ENCODE peak calls at places on chromosome 17, in six cellular contexts. W is AG04450, I is heart right ventricle, T is H1, L is fibroblast of pulmonary artery, M is BJ. K is an unnamed sample.

GRCh38 chr17:2563061-2563460 is 30.4 kb upstream of the PAFAH1B1 start:
- DNase-seq in I (no peak), M (no peak), L (no peak), T (no peak), W (no peak), K (no peak)

GRCh38 chr17:39808409-39808997 is 55.6 kb downstream of the IKZF3 start:
- DNase-seq in T (no peak), M (no peak), W (no peak), L (no peak), I (no peak), K (no peak)

GRCh38 chr17:30550512-30551273 is 73.5 kb downstream of the GOSR1 start:
- DNase-seq in W (no peak), T (peak; percentile 39), M (no peak), L (peak; percentile 34), I (no peak), K (no peak)

GRCh38 chr17:9371019-9371418 is 204.6 kb downstream of the STX8 start:
- DNase-seq in T (no peak), W (no peak), I (peak; percentile 31), L (peak; percentile 89), M (no peak), K (peak; percentile 32)

GRCh38 chr17:61011269-61011668 is 333.6 kb downstream of the BCAS3 start:
- DNase-seq in L (no peak), I (no peak), T (no peak), W (no peak), M (no peak), K (no peak)

GRCh38 chr17:11986939-11987329 is 10.3 kb downstream of the ZNF18 start:
- DNase-seq in L (peak; percentile 76), I (peak; percentile 5), T (no peak), W (peak; percentile 13), M (no peak), K (peak; percentile 26)

GRCh38 chr17:80877829-80878303 is 113.8 kb upstream of the CHMP6 start:
- DNase-seq in T (no peak), L (no peak), W (no peak), M (no peak), I (no peak), K (no peak)

GRCh38 chr17:16928406-16929280 is 43.3 kb downstream of the TNFRSF13B start:
- DNase-seq in I (no peak), M (no peak), W (no peak), T (no peak), L (no peak), K (no peak)

GRCh38 chr17:67376892-67377726 is at the start of gene PITPNC1:
- DNase-seq in I (peak; percentile 89), L (peak; percentile 90), M (peak; percentile 46), W (peak; percentile 61), T (peak; percentile 89), K (peak; percentile 92)

GRCh38 chr17:43384476-43384862 is 14.3 kb upstream of the ARL4D start:
- DNase-seq in M (no peak), W (no peak), T (no peak), I (no peak), L (no peak), K (no peak)

DNA sequence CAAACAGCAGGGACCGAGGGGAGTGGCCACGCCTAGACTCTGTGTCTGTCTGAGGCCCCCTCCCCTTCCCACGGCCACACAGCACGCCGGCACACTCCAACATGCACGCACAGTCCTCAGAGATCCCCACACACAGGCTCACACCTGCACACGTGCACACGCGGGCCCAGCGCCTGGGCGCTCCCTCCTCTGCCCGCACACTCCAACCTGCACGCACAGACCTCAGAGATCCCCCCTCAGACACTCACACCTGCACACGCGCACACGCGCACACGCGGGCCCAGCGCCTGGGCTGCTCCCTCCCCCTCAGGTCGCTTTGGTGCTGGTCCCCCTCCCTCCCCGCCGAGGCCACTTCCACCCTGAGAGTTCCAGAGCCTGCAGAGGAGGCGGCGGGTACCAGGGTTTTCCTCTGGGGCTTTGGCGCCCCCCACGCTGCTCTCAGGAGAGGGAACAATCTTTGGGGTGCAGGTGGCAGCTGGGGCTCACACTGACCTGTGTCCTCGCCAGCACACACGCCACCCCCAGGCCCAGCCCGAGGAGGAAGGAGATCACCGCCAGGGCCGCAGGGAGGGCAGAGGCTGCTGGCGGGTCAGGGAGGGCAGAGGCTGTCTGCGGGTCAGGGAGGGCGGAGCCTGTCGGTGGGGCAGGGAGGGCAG is 1.6 kb downstream of the CD7 start:
- DNase-seq in L (no peak), W (no peak), M (no peak), I (no peak), T (no peak), K (no peak)
- H3K4me3 ChIP-seq in L (no peak overlapping the region), W (no peak overlapping the region), M (no peak overlapping the region), I (peak overlapping the region; percentile 5), T (no peak overlapping the region), K (no peak overlapping the region)

GRCh38 chr17:45311762-45312476 is 4.9 kb downstream of the MAP3K14 start:
- DNase-seq in L (no peak), M (no peak), I (peak; percentile 66), W (no peak), T (no peak), K (peak; percentile 62)

GRCh38 chr17:45309400-45309799 is 7.4 kb downstream of the MAP3K14 start:
- DNase-seq in I (no peak), T (no peak), L (no peak), M (no peak), W (no peak), K (no peak)

GRCh38 chr17:45312477-45313418 is 4.1 kb downstream of the MAP3K14 start:
- DNase-seq in M (no peak), I (no peak), T (no peak), W (no peak), L (no peak), K (peak; percentile 17)

GRCh38 chr17:45310380-45311324 is 6.2 kb downstream of the MAP3K14 start:
- DNase-seq in T (no peak), I (no peak), M (no peak), W (no peak), L (no peak), K (peak; percentile 65)

GRCh38 chr17:45311406-45311761 is 5.4 kb downstream of the MAP3K14 start:
- DNase-seq in L (no peak), T (no peak), W (no peak), M (no peak), I (no peak), K (no peak)
- TF ChIP-seq CTCF in L (no peak), T (no peak), W (peak; percentile 12), M (no peak), I (no peak), K (peak; percentile 19)

DNA sequence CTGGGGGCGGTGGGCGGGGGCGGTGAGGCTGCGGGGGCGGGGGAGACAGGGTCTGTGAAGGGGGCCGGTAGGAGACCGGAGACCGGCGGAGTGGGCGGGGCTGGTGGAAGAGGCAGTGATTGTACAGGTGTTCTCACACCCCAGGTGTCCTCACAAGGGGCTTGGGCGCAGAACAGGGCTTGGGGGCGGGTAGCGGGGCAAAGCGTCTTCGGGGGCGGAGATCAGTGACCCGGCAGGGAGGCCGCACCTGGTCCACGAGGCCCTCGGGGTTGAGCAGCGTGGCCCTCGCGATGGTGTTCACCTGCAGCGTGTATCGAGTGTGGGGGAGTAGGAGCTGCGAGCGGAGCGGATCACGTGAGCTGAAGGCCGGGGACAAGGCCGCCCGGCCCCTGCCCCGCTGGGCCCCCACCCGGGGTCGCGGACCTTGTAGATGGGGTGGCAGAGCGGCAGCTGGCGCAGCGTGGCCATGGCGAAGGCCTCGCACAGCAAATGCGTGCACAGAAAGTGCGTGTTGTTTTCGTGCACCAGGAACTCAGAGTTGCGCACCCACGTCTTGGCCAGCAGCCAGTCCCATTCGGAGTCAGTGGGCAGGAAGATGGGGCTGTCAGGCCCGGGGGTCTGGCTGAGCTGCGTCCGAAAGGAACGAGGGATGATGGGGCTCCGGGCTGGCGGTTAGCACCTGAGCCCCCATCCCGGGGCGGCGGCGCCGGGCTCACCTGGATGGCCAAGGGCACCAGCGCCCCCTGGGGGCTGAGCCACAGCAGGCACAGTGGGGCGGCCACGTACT is 8.5 kb downstream of the ALOXE3 start:
- DNase-seq in I (no peak), W (no peak), M (no peak), L (peak; percentile 42), T (peak; percentile 92), K (no peak)
- H3K4me3 ChIP-seq in I (no peak overlapping the region), W (peak overlapping the region; percentile 15), M (no peak overlapping the region), L (peak overlapping the region; percentile 36), T (peak overlapping the region; percentile 69), K (no peak overlapping the region)

GRCh38 chr17:76365256-76365903 is 11.7 kb upstream of the PRPSAP1 start:
- DNase-seq in W (no peak), M (no peak), T (peak; percentile 50), I (no peak), L (peak; percentile 42), K (no peak)
- TF ChIP-seq CTCF in W (no peak), M (peak; percentile 47), T (peak; percentile 58), I (peak; percentile 29), L (peak; percentile 48), K (peak; percentile 39)

DNA sequence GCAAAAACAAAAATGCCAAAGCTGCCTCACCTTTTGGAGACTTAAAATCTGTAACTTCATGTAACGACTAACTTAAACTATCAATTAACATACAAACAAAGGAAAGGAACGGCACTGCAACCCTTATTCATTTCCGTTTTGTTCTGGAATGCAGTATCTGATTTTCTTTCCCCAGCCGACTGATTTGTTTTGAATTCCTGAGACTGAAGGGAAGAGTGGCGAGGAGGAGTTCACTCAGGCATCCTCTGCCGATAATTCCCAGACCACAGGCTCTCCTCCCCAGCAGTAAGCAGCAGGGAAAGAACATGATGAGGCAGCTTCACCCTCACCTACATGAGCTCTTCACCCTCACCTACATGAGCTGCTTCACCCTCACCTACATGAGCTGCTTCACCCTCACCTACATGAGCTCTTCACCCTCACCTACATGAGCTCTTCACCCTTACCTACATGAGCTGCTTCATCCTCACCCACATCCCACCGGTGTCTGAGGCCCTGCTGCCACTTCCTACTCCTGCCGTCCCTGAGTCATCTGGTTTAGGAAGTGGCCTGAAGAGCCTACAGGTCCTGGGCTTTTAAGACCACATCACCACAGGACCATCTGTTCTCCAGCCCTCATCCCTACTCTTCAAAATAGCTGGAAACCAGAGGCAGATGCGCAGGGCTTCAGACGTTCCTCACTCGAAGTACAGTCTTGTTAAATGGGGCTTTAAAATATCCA is 168.0 kb upstream of the RPH3AL start:
- DNase-seq in I (no peak), L (peak; percentile 70), W (peak; percentile 39), T (no peak), M (peak; percentile 69), K (no peak)
- H3K4me3 ChIP-seq in I (no peak overlapping the region), L (no peak overlapping the region), W (no peak overlapping the region), T (no peak overlapping the region), M (no peak overlapping the region), K (no peak overlapping the region)

GRCh38 chr17:18360518-18360917 is 2.8 kb downstream of the SHMT1 start:
- DNase-seq in I (no peak), W (no peak), L (no peak), T (no peak), M (no peak), K (no peak)

GRCh38 chr17:18361837-18362380 is 1.4 kb downstream of the SHMT1 start:
- DNase-seq in T (no peak), M (no peak), W (no peak), I (no peak), L (no peak), K (no peak)

GRCh38 chr17:18364166-18364565 is 816 bp upstream of the SHMT1 start:
- DNase-seq in I (no peak), M (no peak), L (no peak), T (no peak), W (no peak), K (no peak)

GRCh38 chr17:18363021-18363941 is at the start of gene SHMT1:
- DNase-seq in L (peak; percentile 84), M (peak; percentile 25), I (peak; percentile 90), W (peak; percentile 41), T (peak; percentile 96), K (peak; percentile 95)

GRCh38 chr17:18362509-18363020 is 785 bp downstream of the SHMT1 start:
- DNase-seq in M (no peak), W (no peak), T (peak; percentile 54), L (peak; percentile 11), I (peak; percentile 50), K (no peak)
- TF ChIP-seq CTCF in M (peak; percentile 8), W (no peak), T (peak; percentile 6), L (no peak), I (no peak), K (no peak)

GRCh38 chr17:55580596-55581133 is 69.4 kb upstream of the SMIM36 start:
- DNase-seq in T (no peak), I (no peak), M (no peak), L (no peak), W (no peak), K (no peak)
- H3K4me3 ChIP-seq in T (no peak overlapping the region), I (no peak overlapping the region), M (no peak overlapping the region), L (no peak overlapping the region), W (no peak overlapping the region), K (no peak overlapping the region)